ENCODE peak calls at places on chromosomes 7 and 10, in ten cellular contexts. R, B, G, W, T, L, D, M, O and H are unnamed samples.

GRCh38 chr10:60142736-60143135 is 236.4 kb upstream of the CCDC6 start:
- DNase-seq in R (no peak), B (no peak), G (no peak), W (no peak), T (no peak), L (no peak), D (no peak), M (no peak), O (no peak), H (no peak)

GRCh38 chr10:62433181-62433692 is 59.1 kb downstream of the ZNF365 start:
- DNase-seq in R (peak; percentile 90), B (no peak), G (peak; percentile 97), W (peak; percentile 57), T (peak; percentile 99), L (peak; percentile 27), D (no peak), M (peak; percentile 43), O (peak; percentile 76), H (peak; percentile 90)

GRCh38 chr10:26556756-26557640 is 118.9 kb downstream of the APBB1IP start:
- DNase-seq in R (peak; percentile 27), B (no peak), G (peak; percentile 40), W (peak; percentile 71), T (peak; percentile 76), L (no peak), D (peak; percentile 6), M (no peak), O (no peak), H (no peak)

GRCh38 chr10:114600067-114600466 is 58.0 kb downstream of the ABLIM1 start:
- DNase-seq in R (no peak), B (no peak), G (no peak), W (no peak), T (no peak), L (no peak), D (no peak), M (no peak), O (no peak), H (no peak)

GRCh38 chr10:32360241-32360640 is 13.3 kb upstream of the EPC1 start:
- DNase-seq in R (no peak), B (no peak), G (no peak), W (no peak), T (no peak), L (no peak), D (no peak), M (no peak), O (no peak), H (no peak)

GRCh38 chr10:44881639-44882038 is 29.5 kb upstream of the TMEM72 start:
- DNase-seq in R (no peak), B (no peak), G (no peak), W (no peak), T (no peak), L (no peak), D (no peak), M (no peak), O (no peak), H (no peak)

GRCh38 chr10:114491419-114491818 is 87.1 kb upstream of the AFAP1L2 start:
- DNase-seq in R (no peak), B (no peak), G (no peak), W (no peak), T (peak; percentile 31), L (peak; percentile 48), D (peak; percentile 61), M (peak; percentile 66), O (no peak), H (no peak)

GRCh38 chr10:63464402-63465292 is 1.1 kb downstream of the JMJD1C start:
- DNase-seq in R (no peak), B (no peak), G (peak; percentile 11), W (no peak), T (peak; percentile 23), L (no peak), D (no peak), M (no peak), O (no peak), H (no peak)

GRCh38 chr10:34112431-34112830 is 702.7 kb downstream of the PARD3 start:
- DNase-seq in R (no peak), B (no peak), G (no peak), W (no peak), T (peak; percentile 78), L (no peak), D (no peak), M (no peak), O (no peak), H (no peak)

GRCh38 chr7:125924037-125924436 is 994.4 kb upstream of the POT1 start:
- DNase-seq in R (no peak), B (no peak), G (no peak), W (no peak), T (no peak), L (no peak), D (no peak), M (no peak), O (no peak), H (no peak)
- H3K4me3 ChIP-seq in R (no peak overlapping the region), B (no peak overlapping the region), G (no peak overlapping the region), W (no peak overlapping the region), T (no peak overlapping the region), L (no peak overlapping the region), D (no peak overlapping the region), M (no peak overlapping the region), O (no peak overlapping the region), H (no peak overlapping the region)

DNA sequence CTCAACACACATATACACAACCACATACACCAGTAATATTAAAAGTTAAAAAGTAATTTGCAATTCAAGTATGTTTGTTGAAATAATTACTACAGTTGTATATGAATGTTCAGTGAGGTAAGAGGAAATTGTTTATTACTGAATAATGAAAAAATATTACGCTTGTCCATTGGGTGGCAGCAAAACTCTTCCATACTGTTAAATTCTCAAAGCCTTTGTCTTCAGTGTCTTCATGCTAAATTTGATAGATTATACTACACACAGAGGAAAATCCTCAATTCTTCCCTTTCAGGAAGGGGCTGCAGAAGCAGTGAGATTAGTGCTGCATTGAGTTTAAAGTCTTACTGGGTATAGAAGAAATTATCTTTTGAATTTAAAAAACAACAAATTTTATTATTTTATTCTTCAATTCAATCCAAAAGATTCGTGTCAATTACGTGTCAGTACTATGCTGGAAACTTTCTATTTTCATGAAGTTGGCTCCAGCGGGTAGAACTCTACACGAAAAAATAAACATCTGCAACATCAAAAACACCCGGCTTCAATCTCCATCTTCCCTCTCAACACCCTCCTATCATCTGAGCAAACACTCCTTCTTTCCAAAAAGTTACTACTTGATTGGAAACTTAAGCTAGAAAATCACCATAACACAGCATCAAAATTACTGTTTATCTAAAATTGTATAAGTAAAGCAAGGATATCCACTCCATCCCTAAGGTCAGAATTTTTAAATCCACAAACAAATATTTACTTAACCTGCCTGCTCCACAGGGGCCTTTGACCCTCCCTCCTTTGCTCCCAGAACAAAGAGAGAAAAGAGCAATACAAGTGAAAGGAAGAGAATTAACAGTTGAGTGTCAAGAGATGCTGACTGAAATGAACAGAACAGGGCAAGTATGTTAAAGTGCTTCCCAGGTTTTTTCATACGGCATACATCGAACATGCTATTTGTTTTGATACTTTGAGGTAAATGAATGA is 37.0 kb upstream of the TES start:
- DNase-seq in R (peak; percentile 46), B (no peak), G (no peak), W (peak; percentile 68), T (peak; percentile 76), L (no peak), D (no peak), M (no peak), O (peak; percentile 52), H (no peak)
- TF ChIP-seq CTCF in R (peak; percentile 21), B (peak; percentile 43), G (peak; percentile 32), W (peak; percentile 29), T (peak; percentile 48), L (peak; percentile 66), D (peak; percentile 71), M (peak; percentile 44), O (peak; percentile 54), H (no peak)

GRCh38 chr10:7445474-7446135 is 34.8 kb upstream of the SFMBT2 start:
- DNase-seq in R (no peak), B (no peak), G (no peak), W (peak; percentile 52), T (no peak), L (no peak), D (no peak), M (no peak), O (no peak), H (no peak)

GRCh38 chr10:7441395-7442161 is 30.7 kb upstream of the SFMBT2 start:
- DNase-seq in R (no peak), B (no peak), G (no peak), W (no peak), T (no peak), L (no peak), D (no peak), M (no peak), O (no peak), H (no peak)

GRCh38 chr10:7449063-7449695 is 38.3 kb upstream of the SFMBT2 start:
- DNase-seq in R (no peak), B (no peak), G (no peak), W (no peak), T (no peak), L (no peak), D (no peak), M (no peak), O (no peak), H (no peak)

GRCh38 chr10:7444576-7445226 is 33.9 kb upstream of the SFMBT2 start:
- DNase-seq in R (no peak), B (peak; percentile 17), G (no peak), W (peak; percentile 57), T (no peak), L (no peak), D (peak; percentile 5), M (no peak), O (no peak), H (no peak)
- H3K4me3 ChIP-seq in R (peak overlapping the region; percentile 18), B (no peak overlapping the region), G (no peak overlapping the region), W (no peak overlapping the region), T (no peak overlapping the region), L (no peak overlapping the region), D (peak overlapping the region; percentile 62), M (no peak overlapping the region), O (no peak overlapping the region), H (no peak overlapping the region)

DNA sequence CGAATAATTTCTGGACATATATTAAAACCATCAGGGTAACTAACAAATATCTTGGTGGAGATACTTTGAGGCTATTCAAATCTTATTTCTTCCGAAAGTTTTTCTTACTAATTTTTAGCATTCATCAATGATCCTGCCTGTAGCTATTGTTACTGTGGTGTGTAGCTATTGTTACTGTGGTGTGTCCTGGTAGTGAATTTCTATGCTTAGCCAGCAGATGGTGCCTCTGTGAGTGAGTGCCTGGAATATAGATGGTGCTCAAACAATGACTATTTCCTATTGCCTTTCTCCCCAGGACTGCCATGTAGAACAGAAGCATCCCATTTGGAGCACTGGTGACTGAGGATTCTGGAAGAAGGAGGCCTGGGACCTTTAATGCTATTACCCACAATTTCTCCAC is 245.7 kb downstream of the CCSER2 start:
- DNase-seq in R (no peak), B (no peak), G (peak; percentile 18), W (no peak), T (no peak), L (no peak), D (no peak), M (no peak), O (no peak), H (no peak)
- TF ChIP-seq CTCF in R (no peak), B (no peak), G (peak; percentile 11), W (no peak), T (no peak), L (no peak), D (no peak), M (no peak), O (no peak), H (no peak)

GRCh38 chr7:141738592-141739013 is 445 bp downstream of the SSBP1 start:
- DNase-seq in R (no peak), B (no peak), G (no peak), W (no peak), T (no peak), L (no peak), D (no peak), M (no peak), O (no peak), H (no peak)
- H3K4me3 ChIP-seq in R (peak overlapping the region; percentile 93), B (peak overlapping the region; percentile 53), G (peak overlapping the region; percentile 99), W (peak overlapping the region; percentile 78), T (peak overlapping the region; percentile 87), L (peak overlapping the region; percentile 84), D (peak overlapping the region; percentile 82), M (peak overlapping the region; percentile 76), O (peak overlapping the region; percentile 99), H (peak overlapping the region; percentile 99)